ENCODE peak calls at places on chromosome 2, in nine cellular contexts. I, A, J, V, O, L, U, P and S are unnamed samples.

GRCh38 chr2:171523339-171523931 is 1.2 kb downstream of the CYBRD1 start:
- DNase-seq in V (peak), A (peak), P (peak), O (peak), I (peak), L (peak), U (no peak), J (peak), S (peak)

GRCh38 chr2:169365093-169365483 is 2.8 kb upstream of the LRP2 start:
- DNase-seq in O (no peak), J (peak), I (no peak), V (no peak), P (peak), U (no peak), A (no peak), L (peak), S (no peak)

GRCh38 chr2:181072486-181072885 is 92.1 kb downstream of the UBE2E3 start:
- DNase-seq in I (peak), O (no peak), L (no peak), V (no peak), U (no peak), A (peak), J (no peak), P (no peak), S (no peak)

GRCh38 chr2:120499784-120500495 is 154.0 kb downstream of the INHBB start:
- DNase-seq in O (no peak), P (no peak), V (no peak), A (no peak), L (no peak), U (no peak), J (no peak), I (no peak), S (no peak)

GRCh38 chr2:98280376-98281102 is 65.7 kb upstream of the CNGA3 start:
- DNase-seq in P (peak), J (no peak), V (no peak), L (peak), O (no peak), A (peak), U (no peak), I (no peak), S (no peak)

GRCh38 chr2:234258562-234259141 is 208.2 kb downstream of the SPP2 start:
- DNase-seq in O (no peak), L (no peak), I (peak), A (no peak), P (no peak), U (no peak), V (no peak), J (no peak), S (peak)

GRCh38 chr2:216441308-216442010 is 29.2 kb downstream of the SMARCAL1 start:
- DNase-seq in L (no peak), A (no peak), I (no peak), P (no peak), V (no peak), U (no peak), O (no peak), J (no peak), S (no peak)

GRCh38 chr2:45345331-45346305 is 265.4 kb downstream of the SRBD1 start:
- DNase-seq in L (peak), P (no peak), O (no peak), A (no peak), J (no peak), U (no peak), I (no peak), V (no peak), S (no peak)

GRCh38 chr2:71950256-71951066 is 197.2 kb downstream of the CYP26B1 start:
- DNase-seq in L (no peak), V (no peak), P (no peak), I (no peak), J (no peak), O (no peak), U (no peak), A (peak), S (no peak)

GRCh38 chr2:214138779-214139178 is 272.1 kb upstream of the VWC2L start:
- DNase-seq in P (no peak), O (no peak), V (no peak), I (no peak), L (no peak), U (no peak), J (no peak), A (no peak), S (no peak)

GRCh38 chr2:42663828-42664227 is 95.4 kb downstream of the MTA3 start:
- DNase-seq in J (peak), U (no peak), P (peak), I (no peak), A (no peak), V (no peak), L (no peak), O (no peak), S (no peak)

GRCh38 chr2:127197475-127198385 is 22.4 kb downstream of the CYP27C1 start:
- DNase-seq in V (peak), P (no peak), U (no peak), A (peak), I (peak), O (peak), L (peak), J (peak), S (peak)

GRCh38 chr2:240571314-240571973 is 3.2 kb downstream of the RNPEPL1 start:
- DNase-seq in O (no peak), P (no peak), A (no peak), J (no peak), V (no peak), L (no peak), U (no peak), I (no peak), S (no peak)

GRCh38 chr2:177239934-177240600 is 24.5 kb downstream of the NFE2L2 start:
- DNase-seq in U (peak), A (peak), V (no peak), L (no peak), P (no peak), J (peak), I (peak), O (no peak), S (no peak)

GRCh38 chr2:74555610-74556103 is 1.1 kb downstream of the DOK1 start:
- DNase-seq in V (no peak), O (no peak), I (no peak), L (peak), U (no peak), P (no peak), J (no peak), A (no peak), S (no peak)

GRCh38 chr2:32632089-32632488 is 4.2 kb downstream of the TTC27 start:
- DNase-seq in O (peak), J (no peak), A (peak), L (no peak), U (no peak), P (no peak), V (no peak), I (peak), S (peak)

GRCh38 chr2:45670646-45671045 is 19.2 kb downstream of the PRKCE start:
- DNase-seq in J (no peak), O (no peak), I (no peak), V (no peak), U (no peak), A (no peak), P (no peak), L (no peak), S (no peak)

GRCh38 chr2:170214309-170214902 is 36.5 kb downstream of the MYO3B start:
- DNase-seq in A (no peak), P (no peak), J (peak), O (no peak), U (no peak), I (no peak), V (no peak), L (peak), S (no peak)

GRCh38 chr2:2024751-2025481 is 280.6 kb upstream of the PXDN start:
- DNase-seq in L (no peak), V (no peak), A (no peak), J (no peak), P (no peak), O (no peak), U (no peak), I (no peak), S (no peak)
- TF ChIP-seq CTCF in L (no peak), V (no peak), A (no peak), J (no peak), P (no peak), O (no peak), U (no peak), I (no peak), S (no peak)

GRCh38 chr2:151162185-151162584 is 99.5 kb downstream of the RBM43 start:
- DNase-seq in A (peak), U (no peak), O (no peak), J (no peak), I (peak), V (no peak), P (no peak), L (peak), S (no peak)
- TF ChIP-seq CTCF in A (peak), U (no peak), O (peak), J (no peak), I (peak), V (no peak), P (no peak), L (peak), S (peak)

GRCh38 chr2:226733189-226733858 is 66.3 kb downstream of the IRS1 start:
- DNase-seq in I (no peak), J (no peak), A (no peak), L (no peak), V (no peak), O (no peak), P (no peak), U (no peak), S (no peak)

GRCh38 chr2:226732478-226733188 is 67.0 kb downstream of the IRS1 start:
- DNase-seq in J (no peak), L (no peak), I (no peak), V (no peak), O (no peak), U (no peak), P (no peak), A (no peak), S (no peak)

GRCh38 chr2:226727251-226727650 is 72.4 kb downstream of the IRS1 start:
- DNase-seq in P (no peak), O (no peak), I (no peak), V (no peak), J (no peak), U (no peak), A (no peak), L (no peak), S (no peak)

GRCh38 chr2:226728996-226729395 is 70.6 kb downstream of the IRS1 start:
- DNase-seq in U (no peak), J (no peak), P (no peak), A (no peak), I (no peak), V (no peak), O (no peak), L (no peak), S (no peak)

DNA sequence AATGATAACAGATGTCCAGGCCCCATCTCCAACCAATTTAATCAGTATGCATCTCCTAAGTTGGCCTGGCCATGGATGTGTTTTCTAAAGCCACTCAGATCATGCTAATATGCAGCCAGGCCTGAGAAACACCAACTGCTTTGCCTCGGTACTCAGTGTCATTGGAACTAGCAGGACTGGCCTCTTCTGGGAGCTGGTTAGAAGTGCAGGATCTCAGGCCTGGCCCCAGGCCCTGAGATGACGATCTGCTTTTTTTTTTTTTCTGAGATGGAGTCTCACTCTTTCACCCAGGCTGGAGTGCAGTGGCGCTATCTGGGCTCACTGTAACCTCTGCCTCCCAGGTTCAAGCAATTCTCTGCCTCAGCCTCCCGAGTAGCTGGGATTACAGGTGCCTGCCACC is 69.1 kb downstream of the IRS1 start:
- DNase-seq in I (peak), A (peak), L (peak), V (no peak), U (no peak), O (peak), P (no peak), J (no peak), S (peak)
- TF ChIP-seq CTCF in I (peak), A (peak), L (peak), V (no peak), U (no peak), O (peak), P (no peak), J (no peak), S (no peak)

GRCh38 chr2:68901561-68901960 is 30.4 kb upstream of the BMP10 start:
- DNase-seq in V (no peak), I (no peak), U (no peak), J (no peak), P (no peak), A (no peak), O (no peak), L (no peak), S (no peak)

GRCh38 chr2:68900496-68901198 is 29.4 kb upstream of the BMP10 start:
- DNase-seq in U (no peak), P (no peak), A (no peak), O (no peak), V (no peak), L (no peak), I (no peak), J (peak), S (no peak)

GRCh38 chr2:68905116-68905515 is 33.9 kb upstream of the BMP10 start:
- DNase-seq in J (no peak), L (no peak), O (no peak), I (no peak), U (no peak), A (no peak), V (no peak), P (no peak), S (no peak)

GRCh38 chr2:68901199-68901515 is 30.0 kb upstream of the BMP10 start:
- DNase-seq in J (peak), U (no peak), P (no peak), L (peak), V (no peak), O (no peak), A (peak), I (no peak), S (no peak)
- TF ChIP-seq CTCF in J (peak), U (no peak), P (peak), L (peak), V (no peak), O (peak), A (peak), I (peak), S (no peak)

DNA sequence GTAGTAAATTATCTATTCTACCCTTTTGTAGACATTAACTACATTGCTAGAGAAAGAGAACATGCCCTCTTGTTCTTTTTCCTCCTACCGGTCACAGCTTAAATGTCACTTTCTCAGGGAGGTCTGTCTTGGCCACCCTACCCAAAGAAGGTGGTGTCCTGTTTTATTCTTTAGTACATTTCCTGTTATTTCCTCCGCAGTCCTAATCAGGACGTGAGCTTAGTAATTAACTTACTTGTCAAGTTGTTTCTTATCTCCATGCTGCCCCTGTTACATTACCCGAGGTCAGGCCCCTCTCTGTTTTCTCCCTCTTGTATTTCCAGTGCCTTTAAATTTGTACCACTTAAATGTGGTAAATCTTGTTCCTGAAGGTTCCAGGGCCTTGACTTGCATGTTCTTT is 73.7 kb upstream of the RMDN2 start:
- DNase-seq in I (no peak), P (no peak), L (no peak), O (no peak), A (no peak), V (no peak), J (no peak), U (no peak), S (no peak)
- TF ChIP-seq CTCF in I (no peak), P (no peak), L (no peak), O (no peak), A (no peak), V (no peak), J (no peak), U (no peak), S (no peak)

DNA sequence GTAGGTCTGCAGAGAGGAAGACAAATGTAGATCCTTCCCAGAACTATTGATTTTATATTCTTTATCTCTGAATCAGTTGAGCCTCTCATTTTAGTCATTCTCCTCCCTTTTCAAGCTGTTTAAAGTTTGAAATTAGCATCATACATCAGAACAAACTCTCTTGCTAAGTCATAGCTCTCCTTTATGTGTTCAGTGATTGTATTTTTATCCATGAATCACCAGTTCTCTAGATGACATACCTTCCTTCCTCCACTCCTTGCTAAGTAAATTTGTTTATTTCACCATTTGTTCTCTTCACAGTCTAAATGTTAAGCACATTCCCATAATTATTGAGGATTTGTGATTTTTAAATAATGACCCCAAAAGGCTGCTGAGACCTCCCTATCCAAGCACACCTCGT is 63.5 kb upstream of the RAPGEF4 start:
- DNase-seq in U (no peak), I (peak), J (no peak), L (no peak), P (no peak), V (no peak), A (no peak), O (no peak), S (no peak)
- TF ChIP-seq CTCF in U (no peak), I (no peak), J (no peak), L (no peak), P (no peak), V (no peak), A (no peak), O (no peak), S (no peak)

DNA sequence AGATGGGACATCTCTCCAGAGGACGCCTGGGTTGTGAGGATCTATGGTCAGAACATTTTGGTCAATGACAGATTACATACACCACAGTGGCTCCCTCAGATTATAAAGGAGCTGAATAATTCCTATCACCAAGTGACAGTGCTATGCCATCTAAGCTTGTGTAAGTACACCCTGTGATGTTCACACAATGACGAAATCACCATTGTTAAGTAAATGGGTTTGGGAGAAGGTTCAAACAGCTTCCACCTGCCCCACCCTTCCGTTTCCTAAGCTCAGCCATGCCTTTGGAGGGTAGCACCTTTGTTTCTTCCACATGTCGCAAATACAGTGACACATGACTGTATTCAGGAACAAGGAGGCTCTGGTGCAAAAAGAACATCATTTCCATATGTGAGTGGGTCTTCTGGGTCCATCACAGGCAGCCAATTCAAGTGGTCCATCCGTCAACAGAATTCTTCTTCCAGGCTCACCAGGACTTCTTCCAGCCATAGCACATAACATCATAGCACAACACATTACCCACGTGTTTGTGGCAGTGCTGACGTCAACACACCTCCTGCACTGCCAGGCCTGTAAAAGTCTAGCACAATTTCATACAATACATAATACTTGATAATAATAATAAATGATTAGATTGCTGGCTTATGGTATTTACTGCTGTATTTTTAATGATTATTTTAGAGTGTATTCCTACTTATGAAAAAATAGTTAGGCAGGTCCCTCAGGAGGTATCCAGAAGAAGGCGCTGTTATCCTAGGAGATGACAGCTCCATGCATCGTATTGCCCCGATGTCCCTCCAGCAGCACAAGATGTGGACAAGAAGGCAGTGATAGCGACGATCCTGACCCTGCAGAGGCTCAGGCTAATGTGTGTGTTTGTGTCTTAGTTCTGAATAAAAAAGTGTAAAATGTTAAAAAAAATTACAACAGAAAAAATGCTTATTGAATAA is 264.8 kb downstream of the ANAPC1 start:
- DNase-seq in I (no peak), A (peak), O (peak), U (no peak), V (no peak), P (no peak), J (no peak), L (peak), S (no peak)
- TF ChIP-seq CTCF in I (peak), A (no peak), O (peak), U (no peak), V (no peak), P (no peak), J (peak), L (peak), S (no peak)

GRCh38 chr2:147325955-147326354 is 518.9 kb upstream of the ACVR2A start:
- DNase-seq in L (no peak), J (no peak), I (no peak), A (no peak), U (no peak), P (no peak), V (no peak), O (no peak), S (no peak)

GRCh38 chr2:147330925-147331324 is 513.9 kb upstream of the ACVR2A start:
- DNase-seq in V (no peak), J (no peak), P (no peak), U (no peak), L (no peak), I (no peak), O (no peak), A (no peak), S (no peak)

GRCh38 chr2:147327636-147328035 is 517.2 kb upstream of the ACVR2A start:
- DNase-seq in L (no peak), V (no peak), I (no peak), P (no peak), O (no peak), J (peak), U (no peak), A (peak), S (no peak)

DNA sequence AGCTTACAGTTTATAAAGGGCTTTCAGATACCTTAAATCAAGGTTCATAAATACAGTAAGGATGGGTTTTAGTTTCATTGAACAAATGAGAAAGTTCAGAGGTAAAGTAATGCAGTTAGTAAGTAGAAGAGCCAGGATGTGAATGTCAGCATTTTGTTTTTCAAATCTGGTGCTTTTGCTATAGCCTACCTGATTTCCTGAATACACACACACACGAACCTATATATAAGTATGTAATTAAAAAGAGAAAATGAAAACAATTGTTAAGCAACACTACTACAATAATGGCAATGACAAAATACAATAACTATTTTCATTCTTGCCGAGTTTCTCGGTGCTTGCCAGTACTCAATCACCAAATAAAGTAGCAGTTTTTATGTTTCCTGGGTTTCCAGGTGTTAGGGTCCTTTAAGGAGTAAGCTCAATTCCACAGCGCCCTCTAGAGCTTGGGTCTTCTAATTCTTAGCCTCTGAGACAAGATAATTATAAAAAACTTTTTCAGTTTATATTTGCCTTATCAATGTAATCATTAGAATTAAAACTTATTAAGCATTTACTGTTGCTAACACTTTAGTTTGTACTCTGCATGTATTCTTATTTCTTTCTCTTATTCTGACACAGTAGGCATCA is 512.9 kb upstream of the ACVR2A start:
- DNase-seq in J (peak), U (no peak), V (peak), L (peak), O (peak), A (peak), I (no peak), P (peak), S (peak)
- TF ChIP-seq CTCF in J (peak), U (peak), V (peak), L (peak), O (peak), A (peak), I (no peak), P (peak), S (peak)

GRCh38 chr2:195251221-195251620 is 405.8 kb upstream of the SLC39A10 start:
- DNase-seq in J (no peak), P (no peak), V (no peak), A (no peak), L (no peak), I (no peak), O (no peak), U (no peak), S (no peak)
- TF ChIP-seq CTCF in J (no peak), P (no peak), V (no peak), A (no peak), L (no peak), I (no peak), O (no peak), U (no peak), S (no peak)

GRCh38 chr2:209208211-209208610 is 215.6 kb upstream of the MAP2 start:
- DNase-seq in P (peak), L (peak), A (no peak), I (no peak), U (no peak), O (peak), V (peak), J (peak), S (peak)
- TF ChIP-seq CTCF in P (peak), L (peak), A (no peak), I (peak), U (peak), O (peak), V (peak), J (peak), S (peak)